ENCODE peak calls at places on chromosomes 4 and X, in nine cellular contexts. One of them, this sample, is unnamed.

GRCh38 chr4:179719766-179720470 is 2277.7 kb upstream of the AGA start:
- DNase-seq in endodermal cell: no peak
- DNase-seq in foreskin fibroblast: no peak
- DNase-seq in AG04450: no peak
- DNase-seq in B cell: no peak
- DNase-seq in endothelial cell of umbilical vein: no peak
- DNase-seq in nephron progenitor cell: no peak
- DNase-seq in neural progenitor cell: no peak
- DNase-seq in cardiac muscle cell: no peak
- DNase-seq in this sample: no peak

GRCh38 chr4:31259119-31259518 is 539.0 kb downstream of the PCDH7 start:
- DNase-seq in endodermal cell: no peak
- DNase-seq in foreskin fibroblast: no peak
- DNase-seq in AG04450: no peak
- DNase-seq in B cell: no peak
- DNase-seq in endothelial cell of umbilical vein: no peak
- DNase-seq in nephron progenitor cell: no peak
- DNase-seq in neural progenitor cell: no peak
- DNase-seq in cardiac muscle cell: no peak
- DNase-seq in this sample: no peak

GRCh38 chrX:10023821-10024220 is 56.7 kb downstream of the CLDN34 start:
- DNase-seq in endodermal cell: no peak
- DNase-seq in foreskin fibroblast: no peak
- DNase-seq in AG04450: no peak
- DNase-seq in B cell: no peak
- DNase-seq in endothelial cell of umbilical vein: no peak
- DNase-seq in nephron progenitor cell: no peak
- DNase-seq in neural progenitor cell: no peak
- DNase-seq in cardiac muscle cell: no peak
- DNase-seq in this sample: no peak

GRCh38 chr4:70515342-70516245 is 2.8 kb upstream of the AMTN start:
- DNase-seq in endodermal cell: no peak
- DNase-seq in foreskin fibroblast: no peak
- DNase-seq in AG04450: no peak
- DNase-seq in B cell: no peak
- DNase-seq in endothelial cell of umbilical vein: no peak
- DNase-seq in nephron progenitor cell: no peak
- DNase-seq in neural progenitor cell: no peak
- DNase-seq in cardiac muscle cell: no peak
- DNase-seq in this sample: no peak

GRCh38 chr4:27463816-27464215 is 603.2 kb downstream of the STIM2 start:
- DNase-seq in endodermal cell: no peak
- DNase-seq in foreskin fibroblast: peak
- DNase-seq in AG04450: no peak
- DNase-seq in B cell: no peak
- DNase-seq in endothelial cell of umbilical vein: no peak
- DNase-seq in nephron progenitor cell: no peak
- DNase-seq in neural progenitor cell: no peak
- DNase-seq in cardiac muscle cell: peak
- DNase-seq in this sample: no peak

GRCh38 chr4:172481802-172482508 is 668.8 kb downstream of the GALNTL6 start:
- DNase-seq in endodermal cell: no peak
- DNase-seq in foreskin fibroblast: no peak
- DNase-seq in AG04450: no peak
- DNase-seq in B cell: no peak
- DNase-seq in endothelial cell of umbilical vein: no peak
- DNase-seq in nephron progenitor cell: no peak
- DNase-seq in neural progenitor cell: no peak
- DNase-seq in cardiac muscle cell: no peak
- DNase-seq in this sample: no peak

GRCh38 chr4:74181225-74181624 is 23.3 kb downstream of the MTHFD2L start:
- DNase-seq in endodermal cell: no peak
- DNase-seq in foreskin fibroblast: no peak
- DNase-seq in AG04450: no peak
- DNase-seq in B cell: no peak
- DNase-seq in endothelial cell of umbilical vein: no peak
- DNase-seq in nephron progenitor cell: no peak
- DNase-seq in neural progenitor cell: no peak
- DNase-seq in cardiac muscle cell: peak
- DNase-seq in this sample: no peak

GRCh38 chr4:52791936-52792335 is 40.7 kb upstream of the ERVMER34-1 start:
- DNase-seq in endodermal cell: no peak
- DNase-seq in foreskin fibroblast: no peak
- DNase-seq in AG04450: no peak
- DNase-seq in B cell: no peak
- DNase-seq in endothelial cell of umbilical vein: no peak
- DNase-seq in nephron progenitor cell: no peak
- DNase-seq in neural progenitor cell: no peak
- DNase-seq in cardiac muscle cell: no peak
- DNase-seq in this sample: no peak

GRCh38 chrX:12378263-12378662 is 240.0 kb downstream of the FRMPD4 start:
- DNase-seq in endodermal cell: no peak
- DNase-seq in foreskin fibroblast: no peak
- DNase-seq in AG04450: no peak
- DNase-seq in B cell: no peak
- DNase-seq in endothelial cell of umbilical vein: no peak
- DNase-seq in nephron progenitor cell: no peak
- DNase-seq in neural progenitor cell: no peak
- DNase-seq in cardiac muscle cell: no peak
- DNase-seq in this sample: no peak

GRCh38 chrX:39733745-39734144 is 364.0 kb downstream of the BCOR start:
- DNase-seq in endodermal cell: no peak
- DNase-seq in foreskin fibroblast: no peak
- DNase-seq in AG04450: no peak
- DNase-seq in B cell: no peak
- DNase-seq in endothelial cell of umbilical vein: no peak
- DNase-seq in nephron progenitor cell: no peak
- DNase-seq in neural progenitor cell: no peak
- DNase-seq in cardiac muscle cell: no peak
- DNase-seq in this sample: no peak

GRCh38 chr4:76373919-76374552 is 46.9 kb downstream of the CCDC158 start:
- DNase-seq in endodermal cell: no peak
- DNase-seq in foreskin fibroblast: peak
- DNase-seq in AG04450: no peak
- DNase-seq in B cell: no peak
- DNase-seq in endothelial cell of umbilical vein: peak
- DNase-seq in nephron progenitor cell: no peak
- DNase-seq in neural progenitor cell: no peak
- DNase-seq in cardiac muscle cell: peak
- DNase-seq in this sample: no peak

GRCh38 chr4:38663801-38664703 is at the start of gene KLF3:
- DNase-seq in endodermal cell: peak
- DNase-seq in foreskin fibroblast: peak
- DNase-seq in AG04450: peak
- DNase-seq in B cell: peak
- DNase-seq in endothelial cell of umbilical vein: peak
- DNase-seq in nephron progenitor cell: no peak
- DNase-seq in neural progenitor cell: peak
- DNase-seq in cardiac muscle cell: peak
- DNase-seq in this sample: peak

GRCh38 chrX:1358793-1359476 is 22.4 kb downstream of the IL3RA start:
- DNase-seq in endodermal cell: no peak
- DNase-seq in foreskin fibroblast: no peak
- DNase-seq in AG04450: no peak
- DNase-seq in B cell: no peak
- DNase-seq in endothelial cell of umbilical vein: no peak
- DNase-seq in nephron progenitor cell: no peak
- DNase-seq in neural progenitor cell: no peak
- DNase-seq in cardiac muscle cell: no peak
- DNase-seq in this sample: no peak

GRCh38 chr4:163591614-163592020 is 97.1 kb downstream of the TMA16 start:
- DNase-seq in endodermal cell: no peak
- DNase-seq in foreskin fibroblast: no peak
- DNase-seq in AG04450: no peak
- DNase-seq in B cell: no peak
- DNase-seq in endothelial cell of umbilical vein: no peak
- DNase-seq in nephron progenitor cell: no peak
- DNase-seq in neural progenitor cell: no peak
- DNase-seq in cardiac muscle cell: no peak
- DNase-seq in this sample: no peak

GRCh38 chr4:145773581-145774234 is 93.8 kb downstream of the C4orf51 start:
- DNase-seq in endodermal cell: no peak
- DNase-seq in foreskin fibroblast: no peak
- DNase-seq in AG04450: no peak
- DNase-seq in B cell: no peak
- DNase-seq in endothelial cell of umbilical vein: no peak
- DNase-seq in nephron progenitor cell: no peak
- DNase-seq in neural progenitor cell: no peak
- DNase-seq in cardiac muscle cell: no peak
- DNase-seq in this sample: no peak

GRCh38 chr4:186699298-186699697 is 24.4 kb downstream of the FAT1 start:
- DNase-seq in endodermal cell: no peak
- DNase-seq in foreskin fibroblast: peak
- DNase-seq in AG04450: no peak
- DNase-seq in B cell: no peak
- DNase-seq in endothelial cell of umbilical vein: no peak
- DNase-seq in nephron progenitor cell: no peak
- DNase-seq in neural progenitor cell: no peak
- DNase-seq in cardiac muscle cell: peak
- DNase-seq in this sample: peak

GRCh38 chrX:106802063-106802387 is 448 bp upstream of the TBC1D8B start:
- DNase-seq in endodermal cell: no peak
- DNase-seq in foreskin fibroblast: peak
- DNase-seq in AG04450: no peak
- DNase-seq in B cell: no peak
- DNase-seq in endothelial cell of umbilical vein: no peak
- DNase-seq in nephron progenitor cell: no peak
- DNase-seq in neural progenitor cell: peak
- DNase-seq in cardiac muscle cell: no peak
- DNase-seq in this sample: no peak

GRCh38 chr4:3824521-3825270 is 58.5 kb downstream of the ADRA2C start:
- DNase-seq in endodermal cell: no peak
- DNase-seq in foreskin fibroblast: no peak
- DNase-seq in AG04450: no peak
- DNase-seq in B cell: no peak
- DNase-seq in endothelial cell of umbilical vein: no peak
- DNase-seq in nephron progenitor cell: no peak
- DNase-seq in neural progenitor cell: no peak
- DNase-seq in cardiac muscle cell: no peak
- DNase-seq in this sample: no peak

GRCh38 chr4:74202062-74202586 is 44.2 kb downstream of the MTHFD2L start:
- DNase-seq in endodermal cell: no peak
- DNase-seq in foreskin fibroblast: no peak
- DNase-seq in AG04450: no peak
- DNase-seq in B cell: no peak
- DNase-seq in endothelial cell of umbilical vein: no peak
- DNase-seq in nephron progenitor cell: no peak
- DNase-seq in neural progenitor cell: no peak
- DNase-seq in cardiac muscle cell: no peak
- DNase-seq in this sample: no peak

GRCh38 chr4:122548886-122549630 is 71.8 kb downstream of the IL21 start:
- DNase-seq in endodermal cell: no peak
- DNase-seq in foreskin fibroblast: no peak
- DNase-seq in AG04450: no peak
- DNase-seq in B cell: no peak
- DNase-seq in endothelial cell of umbilical vein: no peak
- DNase-seq in nephron progenitor cell: no peak
- DNase-seq in neural progenitor cell: no peak
- DNase-seq in cardiac muscle cell: no peak
- DNase-seq in this sample: no peak

DNA sequence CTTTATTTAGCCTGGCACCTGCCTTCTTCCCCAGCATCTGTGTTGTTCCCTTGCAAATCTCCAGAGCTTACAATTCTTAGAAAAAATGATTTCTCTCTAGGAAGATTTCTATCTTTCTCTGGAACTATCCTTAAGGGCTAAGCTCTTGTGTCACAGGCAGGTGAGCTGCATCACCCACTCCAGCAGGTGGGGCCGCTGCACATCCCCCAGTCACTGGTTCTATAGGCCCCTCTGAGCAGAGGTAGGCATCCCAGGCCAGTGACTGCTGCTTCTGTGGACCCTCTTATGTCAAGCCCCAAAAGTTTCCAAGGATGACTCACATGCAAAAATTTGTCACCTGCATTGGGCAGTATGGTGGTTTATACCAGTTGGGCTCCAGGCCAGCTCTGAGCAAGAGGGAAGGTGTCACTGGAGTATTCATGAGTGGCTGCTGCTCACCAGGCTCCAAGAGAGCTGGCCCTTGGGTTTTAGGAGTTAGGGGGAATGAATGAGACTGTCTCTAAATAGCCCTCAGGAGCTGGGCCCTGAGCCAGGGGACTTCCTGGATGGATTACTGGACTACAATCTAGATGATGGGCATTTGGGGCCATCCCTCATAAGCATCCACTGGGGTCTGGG is 208.1 kb upstream of the EOLA2 start:
- DNase-seq in endodermal cell: peak
- DNase-seq in foreskin fibroblast: no peak
- DNase-seq in AG04450: no peak
- DNase-seq in B cell: no peak
- DNase-seq in endothelial cell of umbilical vein: no peak
- DNase-seq in nephron progenitor cell: no peak
- DNase-seq in neural progenitor cell: no peak
- DNase-seq in cardiac muscle cell: no peak
- DNase-seq in this sample: no peak
- TF ChIP-seq CTCF in endodermal cell: peak
- TF ChIP-seq CTCF in foreskin fibroblast: no peak
- TF ChIP-seq CTCF in AG04450: no peak
- TF ChIP-seq CTCF in B cell: no peak
- TF ChIP-seq CTCF in endothelial cell of umbilical vein: no peak
- TF ChIP-seq CTCF in nephron progenitor cell: no peak
- TF ChIP-seq CTCF in neural progenitor cell: no peak
- TF ChIP-seq CTCF in cardiac muscle cell: no peak
- TF ChIP-seq CTCF in this sample: no peak

GRCh38 chr4:88014506-88014905 is 7.1 kb downstream of the PKD2 start:
- DNase-seq in endodermal cell: no peak
- DNase-seq in foreskin fibroblast: no peak
- DNase-seq in AG04450: no peak
- DNase-seq in B cell: no peak
- DNase-seq in endothelial cell of umbilical vein: no peak
- DNase-seq in nephron progenitor cell: no peak
- DNase-seq in neural progenitor cell: no peak
- DNase-seq in cardiac muscle cell: no peak
- DNase-seq in this sample: no peak
- TF ChIP-seq CTCF in endodermal cell: no peak
- TF ChIP-seq CTCF in foreskin fibroblast: no peak
- TF ChIP-seq CTCF in AG04450: no peak
- TF ChIP-seq CTCF in B cell: no peak
- TF ChIP-seq CTCF in endothelial cell of umbilical vein: no peak
- TF ChIP-seq CTCF in nephron progenitor cell: no peak
- TF ChIP-seq CTCF in neural progenitor cell: no peak
- TF ChIP-seq CTCF in cardiac muscle cell: no peak
- TF ChIP-seq CTCF in this sample: no peak

GRCh38 chrX:8366491-8366890 is 98.1 kb upstream of the VCX3B start:
- DNase-seq in endodermal cell: no peak
- DNase-seq in foreskin fibroblast: no peak
- DNase-seq in AG04450: no peak
- DNase-seq in B cell: no peak
- DNase-seq in endothelial cell of umbilical vein: no peak
- DNase-seq in nephron progenitor cell: no peak
- DNase-seq in neural progenitor cell: no peak
- DNase-seq in cardiac muscle cell: no peak
- DNase-seq in this sample: no peak

GRCh38 chrX:8364369-8365141 is 100.1 kb upstream of the VCX3B start:
- DNase-seq in endodermal cell: peak
- DNase-seq in foreskin fibroblast: no peak
- DNase-seq in AG04450: no peak
- DNase-seq in B cell: no peak
- DNase-seq in endothelial cell of umbilical vein: no peak
- DNase-seq in nephron progenitor cell: peak
- DNase-seq in neural progenitor cell: peak
- DNase-seq in cardiac muscle cell: peak
- DNase-seq in this sample: peak
- TF ChIP-seq CTCF in endodermal cell: peak
- TF ChIP-seq CTCF in foreskin fibroblast: no peak
- TF ChIP-seq CTCF in AG04450: no peak
- TF ChIP-seq CTCF in B cell: no peak
- TF ChIP-seq CTCF in endothelial cell of umbilical vein: peak
- TF ChIP-seq CTCF in nephron progenitor cell: peak
- TF ChIP-seq CTCF in neural progenitor cell: peak
- TF ChIP-seq CTCF in cardiac muscle cell: peak
- TF ChIP-seq CTCF in this sample: peak

GRCh38 chr4:184765473-184766346 is 31.8 kb upstream of the CENPU start:
- DNase-seq in endodermal cell: peak
- DNase-seq in foreskin fibroblast: no peak
- DNase-seq in AG04450: no peak
- DNase-seq in B cell: no peak
- DNase-seq in endothelial cell of umbilical vein: no peak
- DNase-seq in nephron progenitor cell: no peak
- DNase-seq in neural progenitor cell: peak
- DNase-seq in cardiac muscle cell: no peak
- DNase-seq in this sample: peak
- TF ChIP-seq CTCF in endodermal cell: peak
- TF ChIP-seq CTCF in foreskin fibroblast: no peak
- TF ChIP-seq CTCF in AG04450: no peak
- TF ChIP-seq CTCF in B cell: no peak
- TF ChIP-seq CTCF in endothelial cell of umbilical vein: no peak
- TF ChIP-seq CTCF in nephron progenitor cell: no peak
- TF ChIP-seq CTCF in neural progenitor cell: peak
- TF ChIP-seq CTCF in cardiac muscle cell: no peak
- TF ChIP-seq CTCF in this sample: no peak